ENCODE peak calls at places on chromosomes 7 and 10, in six cellular contexts. K, C, D, S, G and V are unnamed samples.

GRCh38 chr7:47069385-47070076 is 512.4 kb downstream of the TNS3 start:
- DNase-seq in S (no peak), G (no peak), K (no peak), D (no peak), C (no peak), V (no peak)

GRCh38 chr7:18494821-18495408 is 634 bp upstream of the HDAC9 start:
- DNase-seq in D (no peak), C (no peak), G (no peak), S (no peak), K (peak), V (no peak)

GRCh38 chr7:73353243-73353642 is 25.3 kb downstream of the FKBP6 start:
- DNase-seq in K (no peak), G (no peak), D (no peak), C (no peak), S (no peak), V (no peak)

GRCh38 chr7:87341441-87341840 is 4.0 kb upstream of the CROT start:
- DNase-seq in K (no peak), G (no peak), S (no peak), D (no peak), C (no peak), V (no peak)

GRCh38 chr10:75021851-75022250 is 89.6 kb upstream of the SAMD8 start:
- DNase-seq in S (no peak), G (no peak), C (no peak), K (no peak), D (no peak), V (no peak)

GRCh38 chr10:60733189-60733815 is 45.0 kb upstream of the CDK1 start:
- DNase-seq in C (no peak), S (peak), D (no peak), K (no peak), G (no peak), V (peak)

GRCh38 chr10:50885097-50885859 is at the start of gene A1CF:
- DNase-seq in D (no peak), C (no peak), K (no peak), G (no peak), S (no peak), V (no peak)

GRCh38 chr10:103854687-103855423 is 521 bp downstream of the SH3PXD2A start:
- DNase-seq in S (peak), G (no peak), C (no peak), D (no peak), K (no peak), V (no peak)

GRCh38 chr10:99733366-99733765 is 1.3 kb downstream of the CUTC start:
- DNase-seq in G (no peak), K (no peak), C (no peak), S (no peak), D (no peak), V (no peak)

GRCh38 chr7:65448824-65449504 is 75.3 kb downstream of the ZNF92 start:
- DNase-seq in G (no peak), C (no peak), K (peak), D (peak), S (no peak), V (no peak)

GRCh38 chr7:27200761-27201230 is 905 bp upstream of the HOXA13 start:
- DNase-seq in D (no peak), K (no peak), G (no peak), C (no peak), S (no peak), V (no peak)

GRCh38 chr10:86071758-86072157 is 294.8 kb downstream of the GRID1 start:
- DNase-seq in K (no peak), G (no peak), S (no peak), D (no peak), C (no peak), V (no peak)

GRCh38 chr7:43141091-43141490 is 28.6 kb downstream of the HECW1 start:
- DNase-seq in S (no peak), C (no peak), D (no peak), K (no peak), G (no peak), V (no peak)

GRCh38 chr10:125213541-125214282 is 53.3 kb upstream of the CTBP2 start:
- DNase-seq in C (no peak), D (no peak), G (no peak), S (no peak), K (no peak), V (no peak)

GRCh38 chr10:66639351-66639750 is 286.5 kb upstream of the LRRTM3 start:
- DNase-seq in G (no peak), S (no peak), K (no peak), D (peak), C (no peak), V (no peak)

GRCh38 chr10:97629289-97629688 is 4.0 kb downstream of the MORN4 start:
- DNase-seq in K (no peak), S (no peak), C (no peak), D (no peak), G (no peak), V (no peak)

GRCh38 chr10:43814611-43815010 is 165.9 kb upstream of the ZNF32 start:
- DNase-seq in D (no peak), K (no peak), S (no peak), G (no peak), C (no peak), V (no peak)

GRCh38 chr7:36045830-36046341 is 107.2 kb upstream of the EEPD1 start:
- DNase-seq in D (no peak), S (no peak), G (no peak), K (no peak), C (no peak), V (no peak)

GRCh38 chr10:18219096-18219495 is 78.9 kb downstream of the CACNB2 start:
- DNase-seq in C (no peak), K (no peak), G (no peak), D (no peak), S (no peak), V (no peak)

GRCh38 chr7:106074257-106074656 is 37.9 kb downstream of the SYPL1 start:
- DNase-seq in K (no peak), G (no peak), S (no peak), C (no peak), D (no peak), V (no peak)

GRCh38 chr7:16933296-16934248 is 51.8 kb upstream of the AGR3 start:
- DNase-seq in K (no peak), S (no peak), C (no peak), G (no peak), D (no peak), V (no peak)

GRCh38 chr10:101047961-101048892 is 13.6 kb upstream of the KAZALD1 start:
- DNase-seq in D (no peak), S (no peak), C (no peak), K (no peak), G (no peak), V (no peak)

GRCh38 chr7:118158766-118159165 is 25.2 kb upstream of the LSM8 start:
- DNase-seq in G (no peak), D (no peak), C (no peak), S (no peak), K (no peak), V (no peak)

GRCh38 chr7:46123-46829 is 146.1 kb upstream of the FAM20C start:
- DNase-seq in C (no peak), D (no peak), S (no peak), K (no peak), G (no peak), V (no peak)

GRCh38 chr7:74655785-74656420 is 1.6 kb upstream of the GTF2I start:
- DNase-seq in C (no peak), S (no peak), K (no peak), G (no peak), D (no peak), V (no peak)

GRCh38 chr10:28906440-28906839 is 229.1 kb downstream of the BAMBI start:
- DNase-seq in G (no peak), C (no peak), D (no peak), K (no peak), S (no peak), V (no peak)

GRCh38 chr7:37765872-37766525 is 82.4 kb upstream of the NME8 start:
- DNase-seq in D (no peak), G (no peak), S (no peak), K (no peak), C (no peak), V (no peak)

GRCh38 chr7:24963218-24963617 is 16.8 kb downstream of the OSBPL3 start:
- DNase-seq in D (peak), K (no peak), G (peak), S (no peak), C (no peak), V (no peak)

GRCh38 chr10:107880185-107880584 is 715.7 kb upstream of the SORCS1 start:
- DNase-seq in G (no peak), C (no peak), K (no peak), S (no peak), D (no peak), V (no peak)

GRCh38 chr7:142629588-142630260 is 119.5 kb upstream of the PRSS1 start:
- DNase-seq in C (no peak), D (peak), S (no peak), K (peak), G (no peak), V (no peak)

GRCh38 chr7:50497968-50498367 is 47.8 kb upstream of the FIGNL1 start:
- DNase-seq in S (no peak), K (no peak), D (no peak), G (no peak), C (no peak), V (no peak)

GRCh38 chr7:131007439-131008330 is 273.7 kb upstream of the KLF14 start:
- DNase-seq in K (peak), C (no peak), S (peak), D (no peak), G (no peak), V (peak)

GRCh38 chr10:77592946-77593636 is 44.5 kb downstream of the KCNMA1 start:
- DNase-seq in G (no peak), D (peak), S (no peak), K (peak), C (no peak), V (no peak)

GRCh38 chr10:108812906-108813305 is 1110.4 kb downstream of the XPNPEP1 start:
- DNase-seq in G (no peak), K (no peak), D (no peak), C (no peak), S (no peak), V (no peak)

GRCh38 chr7:101657171-101657570 is 28.1 kb upstream of the MYL10 start:
- DNase-seq in S (no peak), D (no peak), C (no peak), G (no peak), K (no peak), V (no peak)